ENCODE peak calls at places on chromosomes 11 and 22, in ten cellular contexts. V is uterus, M is heart left ventricle, L is ovary, W is Peyer's patch, P is sigmoid colon, Z is IMR-90, H is vagina, K is endothelial cell of umbilical vein, U is stomach. I is an unnamed sample.

GRCh38 chr22:33917744-33918406 is 2.4 kb downstream of the LARGE1 start:
- DNase-seq in M (no peak), K (no peak), P (no peak), U (no peak), V (no peak), H (no peak), L (no peak), W (no peak), Z (peak), I (no peak)

GRCh38 chr11:288328-289144 is at the start of gene PGGHG:
- DNase-seq in M (peak), P (peak), L (peak), U (peak), W (peak), H (no peak), K (no peak), V (peak), Z (no peak), I (no peak)

GRCh38 chr22:38733329-38734202 is 22.2 kb downstream of the SUN2 start:
- DNase-seq in Z (peak), P (peak), M (no peak), K (peak), L (peak), V (peak), U (peak), H (no peak), W (peak), I (peak)

GRCh38 chr11:134555510-134555909 is 143.5 kb upstream of the B3GAT1 start:
- DNase-seq in V (no peak), U (no peak), P (no peak), M (no peak), H (peak), W (no peak), L (no peak), K (no peak), Z (no peak), I (peak)

GRCh38 chr11:2578934-2579280 is 120.9 kb downstream of the KCNQ1OT1 start:
- DNase-seq in Z (no peak), L (peak), M (peak), K (no peak), P (peak), U (no peak), H (no peak), W (peak), V (peak), I (no peak)

GRCh38 chr11:107969219-107969618 is 39.5 kb upstream of the CUL5 start:
- DNase-seq in V (no peak), W (no peak), K (no peak), P (no peak), H (no peak), Z (no peak), M (no peak), U (no peak), L (no peak), I (no peak)

GRCh38 chr22:42090596-42091445 is at the start of gene NDUFA6:
- DNase-seq in Z (peak), P (peak), M (peak), U (peak), L (peak), H (peak), V (peak), K (peak), W (peak), I (peak)

GRCh38 chr11:10908215-10908990 is 50.5 kb upstream of the ZBED5 start:
- DNase-seq in K (no peak), M (no peak), U (no peak), H (no peak), W (no peak), L (no peak), P (no peak), V (peak), Z (peak), I (no peak)

GRCh38 chr11:113475160-113475761 is at the start of gene DRD2:
- DNase-seq in Z (no peak), M (no peak), V (no peak), H (no peak), P (no peak), K (no peak), L (no peak), W (no peak), U (no peak), I (no peak)

GRCh38 chr11:101436511-101437142 is 147.2 kb downstream of the TRPC6 start:
- DNase-seq in M (no peak), H (no peak), K (peak), Z (peak), V (peak), P (no peak), W (no peak), U (peak), L (peak), I (no peak)

GRCh38 chr11:2271327-2272240 is 1.2 kb upstream of the ASCL2 start:
- DNase-seq in K (no peak), Z (no peak), M (no peak), W (peak), H (peak), P (peak), L (no peak), V (no peak), U (peak), I (peak)

GRCh38 chr11:67441731-67442401 is 1.4 kb downstream of the CORO1B start:
- DNase-seq in H (no peak), L (no peak), Z (no peak), K (no peak), W (no peak), U (no peak), M (no peak), V (no peak), P (no peak), I (no peak)

GRCh38 chr11:64892838-64893193 is 14.4 kb upstream of the EHD1 start:
- DNase-seq in M (no peak), Z (no peak), L (no peak), W (no peak), V (no peak), U (no peak), H (no peak), K (no peak), P (no peak), I (no peak)

GRCh38 chr11:86068138-86068861 is 584 bp downstream of the PICALM start:
- DNase-seq in M (peak), V (peak), W (peak), L (no peak), P (peak), H (peak), U (peak), K (peak), Z (no peak), I (peak)

GRCh38 chr11:97746832-97747231 is 1273.9 kb upstream of the CNTN5 start:
- DNase-seq in M (no peak), W (no peak), H (no peak), Z (no peak), L (no peak), P (no peak), V (no peak), U (no peak), K (peak), I (no peak)

GRCh38 chr22:38027487-38027886 is 29.7 kb upstream of the PICK1 start:
- DNase-seq in Z (no peak), P (no peak), L (no peak), K (no peak), W (no peak), V (no peak), M (no peak), U (no peak), H (no peak), I (no peak)

GRCh38 chr11:96015911-96016565 is 92.1 kb upstream of the MTMR2 start:
- DNase-seq in U (no peak), V (no peak), W (no peak), K (no peak), H (no peak), M (no peak), L (no peak), P (no peak), Z (no peak), I (no peak)

GRCh38 chr11:2816941-2817421 is 68.6 kb downstream of the CDKN1C start:
- DNase-seq in M (no peak), V (peak), K (no peak), U (no peak), Z (peak), L (peak), H (no peak), P (peak), W (no peak), I (no peak)

GRCh38 chr22:30868663-30869385 is 99.8 kb downstream of the MORC2 start:
- DNase-seq in M (peak), U (no peak), V (no peak), L (no peak), W (no peak), Z (peak), H (no peak), K (peak), P (peak), I (no peak)

GRCh38 chr11:126115820-126116319 is 53.2 kb upstream of the CDON start:
- DNase-seq in Z (peak), K (peak), P (peak), W (no peak), M (peak), L (no peak), U (peak), V (peak), H (no peak), I (no peak)

GRCh38 chr22:49930596-49931412 is 12.4 kb downstream of the CRELD2 start:
- DNase-seq in M (peak), L (no peak), P (no peak), W (peak), Z (peak), K (peak), H (no peak), U (peak), V (peak), I (no peak)
- H3K27ac ChIP-seq in M (no peak), L (peak), P (peak), W (no peak), Z (no peak), K (peak), H (no peak), U (peak), V (no peak), I (peak)

DNA sequence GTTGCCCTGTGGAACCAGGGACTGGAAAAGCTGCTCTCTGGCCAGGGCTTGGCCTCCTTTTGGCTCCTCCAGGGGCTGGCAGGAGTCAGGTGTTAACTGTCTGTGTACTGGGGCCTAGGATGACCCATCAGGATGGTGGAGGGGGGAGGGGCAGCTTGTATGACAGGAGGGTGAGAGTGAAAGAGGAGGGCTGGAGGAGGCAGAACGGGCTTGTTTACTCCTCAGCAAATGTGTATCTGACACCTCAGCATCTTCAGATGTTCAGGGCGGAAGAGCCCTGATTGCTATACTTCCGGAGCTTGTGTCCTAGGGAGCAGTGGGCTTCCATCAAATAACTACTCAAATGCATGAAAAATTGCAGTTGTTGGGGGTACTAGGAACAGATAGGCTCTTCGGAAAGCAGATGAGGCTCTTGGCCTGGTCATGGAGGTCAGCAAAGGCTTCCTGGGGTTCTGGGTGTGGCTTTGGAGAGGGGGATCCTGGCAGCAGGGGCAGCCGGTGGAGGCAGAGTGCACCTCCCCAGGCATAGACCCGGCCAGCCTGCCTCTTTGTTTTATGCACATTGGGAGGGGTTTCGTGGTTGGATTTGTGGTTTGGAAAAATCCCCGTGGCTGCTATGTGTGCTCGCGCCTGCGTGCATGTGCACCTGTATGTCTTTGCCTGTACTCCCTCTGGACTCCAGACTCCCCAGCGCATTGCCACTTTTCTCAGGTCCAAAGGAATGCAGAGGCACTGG is 31.2 kb downstream of the CD82 start:
- DNase-seq in H (no peak), Z (no peak), P (no peak), L (peak), W (peak), V (no peak), U (no peak), K (no peak), M (no peak), I (no peak)
- H3K4me3 ChIP-seq in H (no peak), Z (no peak), P (no peak), L (no peak), W (no peak), V (no peak), U (no peak), K (no peak), M (no peak), I (no peak)

GRCh38 chr11:75428301-75428724 is 4.7 kb downstream of the KLHL35 start:
- DNase-seq in V (peak), H (no peak), M (peak), W (peak), K (peak), L (peak), U (peak), P (peak), Z (peak), I (peak)
- TF ChIP-seq POLR2A in V (peak), H (no peak), M (peak), W (no peak), K (peak), L (no peak), U (no peak), P (peak), Z (no peak), I (no peak)

DNA sequence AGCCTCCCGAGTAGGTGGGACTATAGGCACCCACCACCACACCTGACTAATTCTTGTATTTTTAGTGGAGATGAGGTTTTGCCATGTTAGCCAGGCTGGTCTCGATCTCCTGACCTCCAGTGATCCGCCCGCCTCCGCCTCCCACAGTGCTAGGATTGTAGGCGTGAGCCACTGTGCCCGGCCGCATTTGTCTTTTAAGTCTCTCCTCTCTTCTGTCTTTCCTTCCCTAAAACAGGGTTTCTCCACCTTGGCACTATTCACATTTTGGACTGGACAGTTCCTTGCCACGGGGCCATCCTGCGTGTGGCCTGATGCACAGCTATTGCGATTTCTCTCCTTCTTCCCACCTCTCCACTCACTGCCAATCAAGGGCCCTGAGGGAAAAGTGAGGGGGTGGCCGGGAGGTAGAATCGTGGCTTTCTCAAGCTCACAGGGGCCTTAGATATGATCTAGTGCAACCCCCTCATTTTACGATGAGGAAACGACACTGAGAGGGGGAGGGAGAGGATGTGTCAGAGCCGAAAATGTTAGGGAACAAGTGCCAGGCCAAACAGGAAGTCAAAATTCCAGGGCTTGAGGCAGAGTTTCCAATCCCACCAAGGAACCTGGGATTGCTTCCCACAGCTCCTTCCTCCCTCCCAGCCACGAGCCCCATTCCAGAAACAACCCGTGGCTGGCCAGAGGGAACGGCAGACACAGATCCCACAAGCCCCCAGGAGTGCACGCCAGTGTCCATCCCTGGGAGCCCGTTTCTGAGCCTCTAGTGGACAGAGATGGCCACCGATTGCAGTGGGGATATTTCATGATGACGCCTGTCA is 21.2 kb downstream of the SCGB1A1 start:
- DNase-seq in M (peak), H (no peak), W (no peak), U (no peak), V (peak), Z (peak), K (peak), P (peak), L (peak), I (no peak)
- H3K27ac ChIP-seq in M (peak), H (peak), W (peak), U (peak), V (peak), Z (peak), K (no peak), P (peak), L (peak), I (peak)

I was measured in esophagus muscularis mucosa.